ENCODE peak calls at places on chromosome 13, in six cellular contexts. T is neuronal stem cell, W is H1, L is trophoblast cell, Y is H9, M is mesenchymal stem cell. Z is an unnamed sample.

GRCh38 chr13:91659583-91660415 is 261.4 kb downstream of the GPC5 start:
- DNase-seq in T (no peak), W (no peak), L (no peak), Y (no peak), M (no peak), Z (no peak)

GRCh38 chr13:95547531-95548167 is 4.9 kb upstream of the CLDN10 start:
- DNase-seq in T (no peak), W (no peak), L (peak; percentile 32), Y (no peak), M (no peak), Z (no peak)

GRCh38 chr13:39776439-39776838 is 121.0 kb downstream of the COG6 start:
- DNase-seq in T (no peak), W (no peak), L (peak; percentile 78), Y (no peak), M (peak; percentile 92), Z (peak; percentile 88)

GRCh38 chr13:46374710-46375109 is 12.3 kb downstream of the RUBCNL start:
- DNase-seq in T (no peak), W (no peak), L (no peak), Y (no peak), M (no peak), Z (no peak)

GRCh38 chr13:99033814-99034213 is 56.0 kb upstream of the DOCK9 start:
- DNase-seq in T (peak; percentile 5), W (no peak), L (peak; percentile 51), Y (no peak), M (peak; percentile 48), Z (peak; percentile 28)

GRCh38 chr13:103510007-103510406 is 443.8 kb upstream of the SLC10A2 start:
- DNase-seq in T (no peak), W (no peak), L (no peak), Y (no peak), M (no peak), Z (no peak)

GRCh38 chr13:47332149-47332548 is 435.3 kb upstream of the HTR2A start:
- DNase-seq in T (no peak), W (no peak), L (peak; percentile 1), Y (no peak), M (peak; percentile 32), Z (peak; percentile 8)

GRCh38 chr13:98315466-98315865 is 138.4 kb upstream of the RNF113B start:
- DNase-seq in T (no peak), W (no peak), L (peak; percentile 18), Y (no peak), M (peak; percentile 87), Z (peak; percentile 71)

GRCh38 chr13:72693832-72694231 is 33.6 kb downstream of the MZT1 start:
- DNase-seq in T (no peak), W (no peak), L (no peak), Y (no peak), M (no peak), Z (no peak)

GRCh38 chr13:73365681-73366080 is 306.9 kb downstream of the KLF5 start:
- DNase-seq in T (no peak), W (no peak), L (no peak), Y (no peak), M (no peak), Z (no peak)

GRCh38 chr13:33206425-33206824 is 79.1 kb downstream of the STARD13 start:
- DNase-seq in T (no peak), W (no peak), L (no peak), Y (no peak), M (peak; percentile 18), Z (peak; percentile 76)

GRCh38 chr13:84641491-84641890 is 759.2 kb upstream of the SLITRK1 start:
- DNase-seq in T (no peak), W (no peak), L (no peak), Y (no peak), M (no peak), Z (peak; percentile 47)

GRCh38 chr13:86409466-86410241 is 610.4 kb upstream of the SLITRK6 start:
- DNase-seq in T (no peak), W (no peak), L (no peak), Y (no peak), M (no peak), Z (no peak)

GRCh38 chr13:74074723-74075122 is 59.5 kb downstream of the KLF12 start:
- DNase-seq in T (no peak), W (no peak), L (no peak), Y (no peak), M (peak; percentile 28), Z (peak; percentile 46)

GRCh38 chr13:24911135-24911524 is 147.2 kb downstream of the RNF17 start:
- DNase-seq in T (no peak), W (no peak), L (peak; percentile 26), Y (no peak), M (peak; percentile 72), Z (peak; percentile 74)

GRCh38 chr13:45256254-45256653 is 55.4 kb upstream of the KCTD4 start:
- DNase-seq in T (no peak), W (no peak), L (no peak), Y (no peak), M (no peak), Z (no peak)

GRCh38 chr13:73168993-73169401 is 110.2 kb downstream of the KLF5 start:
- DNase-seq in T (no peak), W (peak; percentile 29), L (peak; percentile 55), Y (no peak), M (no peak), Z (peak; percentile 53)

GRCh38 chr13:49495783-49496762 is at the start of gene PHF11:
- DNase-seq in T (peak; percentile 46), W (no peak), L (peak; percentile 93), Y (peak; percentile 74), M (peak; percentile 89), Z (peak; percentile 76)

GRCh38 chr13:97397267-97397666 is 36.7 kb upstream of the RAP2A start:
- DNase-seq in T (no peak), W (no peak), L (no peak), Y (no peak), M (no peak), Z (no peak)

GRCh38 chr13:80360298-80360827 is 19.4 kb upstream of the SPRY2 start:
- DNase-seq in T (no peak), W (no peak), L (no peak), Y (no peak), M (peak; percentile 27), Z (no peak)

GRCh38 chr13:70108276-70108845 is at the start of gene KLHL1:
- DNase-seq in T (no peak), W (no peak), L (no peak), Y (no peak), M (no peak), Z (no peak)

GRCh38 chr13:54709546-54709945 is 1680.9 kb downstream of the OLFM4 start:
- DNase-seq in T (no peak), W (no peak), L (no peak), Y (no peak), M (peak; percentile 66), Z (no peak)

GRCh38 chr13:104326523-104326922 is 1260.3 kb upstream of the SLC10A2 start:
- DNase-seq in T (no peak), W (no peak), L (no peak), Y (no peak), M (no peak), Z (no peak)

GRCh38 chr13:31773538-31773937 is 34.2 kb downstream of the RXFP2 start:
- DNase-seq in T (no peak), W (no peak), L (no peak), Y (no peak), M (no peak), Z (peak; percentile 91)

GRCh38 chr13:52665325-52665724 is 12.7 kb downstream of the SUGT1 start:
- DNase-seq in T (no peak), W (no peak), L (peak; percentile 74), Y (no peak), M (peak; percentile 61), Z (peak; percentile 16)

GRCh38 chr13:48234652-48235099 is 1.7 kb downstream of the ITM2B start:
- DNase-seq in T (no peak), W (no peak), L (no peak), Y (no peak), M (peak; percentile 26), Z (no peak)

GRCh38 chr13:94708031-94708571 is 4.2 kb downstream of the SOX21 start:
- DNase-seq in T (peak; percentile 91), W (no peak), L (no peak), Y (peak; percentile 80), M (no peak), Z (no peak)

GRCh38 chr13:104984296-104984818 is 1551.1 kb downstream of the EFNB2 start:
- DNase-seq in T (no peak), W (no peak), L (no peak), Y (no peak), M (peak; percentile 71), Z (peak; percentile 12)

GRCh38 chr13:38730332-38730731 is 43.5 kb downstream of the FREM2 start:
- DNase-seq in T (no peak), W (no peak), L (no peak), Y (no peak), M (no peak), Z (no peak)

GRCh38 chr13:33230178-33230881 is 55.2 kb downstream of the STARD13 start:
- DNase-seq in T (no peak), W (no peak), L (no peak), Y (no peak), M (peak; percentile 78), Z (peak; percentile 87)

GRCh38 chr13:91813255-91813654 is 414.8 kb downstream of the GPC5 start:
- DNase-seq in T (no peak), W (no peak), L (no peak), Y (no peak), M (no peak), Z (no peak)

GRCh38 chr13:32261567-32261966 is 53.6 kb downstream of the ZAR1L start:
- DNase-seq in T (no peak), W (no peak), L (peak; percentile 49), Y (no peak), M (peak; percentile 93), Z (peak; percentile 92)

GRCh38 chr13:24631922-24632321 is 48.3 kb upstream of the ATP12A start:
- DNase-seq in T (no peak), W (no peak), L (no peak), Y (no peak), M (no peak), Z (no peak)

GRCh38 chr13:113378825-113379224 is 14.9 kb upstream of the GRTP1 start:
- DNase-seq in T (no peak), W (no peak), L (no peak), Y (no peak), M (no peak), Z (no peak)
- H3K14ac ChIP-seq in T (no peak overlapping the region), W (no peak overlapping the region), L (no peak overlapping the region), Y (no peak overlapping the region), M (no peak overlapping the region), Z (no peak overlapping the region)

GRCh38 chr13:109999659-110000533 is 213.5 kb upstream of the IRS2 start:
- DNase-seq in T (no peak), W (no peak), L (peak; percentile 90), Y (no peak), M (no peak), Z (no peak)
- H3K14ac ChIP-seq in T (no peak overlapping the region), W (no peak overlapping the region), L (no peak overlapping the region), Y (no peak overlapping the region), M (no peak overlapping the region), Z (no peak overlapping the region)

DNA sequence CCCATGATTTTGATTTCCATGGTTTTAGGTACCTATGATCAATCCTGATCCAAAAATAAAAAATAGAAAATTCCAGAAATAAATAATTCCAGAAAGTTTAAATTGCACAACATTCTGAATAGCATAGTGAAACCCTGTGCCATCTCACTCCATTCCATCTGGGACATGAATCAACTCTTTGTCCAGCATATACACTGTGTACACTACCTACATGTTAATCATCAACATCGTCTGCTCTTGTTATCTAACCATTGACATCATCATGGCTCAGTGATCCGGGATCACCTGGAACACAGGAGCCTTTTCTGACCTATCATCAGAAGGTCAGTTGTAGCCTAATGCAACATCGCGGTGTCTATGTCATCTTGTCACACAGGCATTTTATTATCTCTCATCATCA is 75.6 kb downstream of the MYO16 start:
- DNase-seq in T (no peak), W (no peak), L (no peak), Y (no peak), M (no peak), Z (no peak)
- H3K14ac ChIP-seq in T (no peak overlapping the region), W (no peak overlapping the region), L (no peak overlapping the region), Y (no peak overlapping the region), M (no peak overlapping the region), Z (no peak overlapping the region)

GRCh38 chr13:37646531-37646930 is 48.0 kb upstream of the POSTN start:
- DNase-seq in T (no peak), W (no peak), L (peak; percentile 35), Y (no peak), M (no peak), Z (no peak)
- H3K14ac ChIP-seq in T (no peak overlapping the region), W (no peak overlapping the region), L (no peak overlapping the region), Y (no peak overlapping the region), M (no peak overlapping the region), Z (no peak overlapping the region)

Z was measured in IMR-90.